ENCODE peak calls at places on chromosomes 11 and 22, in five cellular contexts. U, D, M, Y and K are unnamed samples.

GRCh38 chr11:65417702-65418430 is 4.7 kb upstream of the NEAT1 start:
- DNase-seq in D (no peak), M (peak; percentile 25), Y (peak; percentile 84), U (peak; percentile 93), K (peak; percentile 62)

GRCh38 chr11:76256448-76256847 is 50.1 kb upstream of the WNT11 start:
- DNase-seq in D (no peak), U (no peak), Y (no peak), M (no peak), K (no peak)

GRCh38 chr11:131064373-131064991 is 148.2 kb upstream of the SNX19 start:
- DNase-seq in U (no peak), Y (peak; percentile 68), D (peak; percentile 77), M (no peak), K (peak; percentile 84)

GRCh38 chr11:128582496-128583366 is 4.6 kb downstream of the ETS1 start:
- DNase-seq in D (no peak), Y (no peak), M (no peak), U (no peak), K (no peak)

GRCh38 chr11:87740968-87741367 is 434.3 kb downstream of the RAB38 start:
- DNase-seq in D (no peak), U (no peak), M (no peak), Y (no peak), K (no peak)

GRCh38 chr22:22691716-22692701 is 47.6 kb downstream of the GGTLC2 start:
- DNase-seq in Y (no peak), M (no peak), D (no peak), U (no peak), K (no peak)

GRCh38 chr22:30990675-30991074 is 21.6 kb downstream of the TUG1 start:
- DNase-seq in U (no peak), D (no peak), M (no peak), Y (no peak), K (no peak)

GRCh38 chr11:126790550-126790981 is 210.0 kb downstream of the KIRREL3 start:
- DNase-seq in D (no peak), U (no peak), Y (no peak), M (no peak), K (no peak)

GRCh38 chr11:73257342-73258103 is 14.6 kb upstream of the P2RY6 start:
- DNase-seq in Y (peak; percentile 80), D (no peak), M (no peak), U (no peak), K (no peak)

GRCh38 chr22:46352691-46353386 is 17.3 kb downstream of the TRMU start:
- DNase-seq in U (peak; percentile 79), M (no peak), Y (peak; percentile 81), D (no peak), K (no peak)

GRCh38 chr11:78630561-78631303 is 56.1 kb upstream of the NARS2 start:
- DNase-seq in D (no peak), U (no peak), Y (no peak), M (no peak), K (no peak)

GRCh38 chr11:87405843-87406242 is 368.1 kb downstream of the TMEM135 start:
- DNase-seq in U (no peak), Y (no peak), D (no peak), M (no peak), K (no peak)

GRCh38 chr11:129637473-129637872 is 178.2 kb upstream of the TMEM45B start:
- DNase-seq in U (no peak), M (no peak), D (no peak), Y (no peak), K (no peak)

DNA sequence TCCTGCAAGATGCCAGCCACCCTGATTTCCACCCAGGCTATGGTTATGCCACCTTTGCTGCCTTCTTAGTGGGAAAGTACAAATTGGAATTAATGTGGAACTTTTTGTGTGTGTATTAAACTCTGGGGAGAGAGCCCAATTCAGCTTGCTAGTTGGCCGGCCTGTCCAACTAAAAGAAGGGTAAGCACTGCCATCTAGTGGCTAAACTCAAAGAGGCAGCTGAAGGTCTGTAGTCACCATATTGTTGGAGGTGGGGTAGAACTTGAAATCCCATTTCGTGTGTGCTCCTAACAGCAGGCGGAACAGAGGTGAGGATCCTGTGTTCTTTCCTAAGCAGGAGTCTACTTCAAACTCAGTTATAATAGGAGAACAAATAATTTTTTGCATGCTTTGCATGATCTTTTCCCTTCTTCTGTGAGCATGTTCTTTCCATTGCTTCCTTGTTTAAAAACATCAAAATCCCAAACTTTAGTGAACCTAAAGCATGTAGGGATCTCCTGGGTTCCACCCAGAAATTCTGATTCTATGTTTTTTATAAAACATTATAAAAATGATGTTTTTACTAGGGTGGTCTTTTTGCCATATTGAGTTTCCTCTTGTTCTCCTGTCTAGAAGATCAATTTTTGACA is 138.8 kb upstream of the SORL1-AS1 start:
- DNase-seq in U (no peak), D (peak; percentile 75), Y (no peak), M (peak; percentile 62), K (peak; percentile 90)
- H3K4me1 ChIP-seq in U (peaks cover 4% of the 10 kb centered on the region), D (peaks cover 13% of the 10 kb centered on the region), Y (peaks cover 15% of the 10 kb centered on the region), M (no peaks in the 10 kb centered on the region), K (peaks cover 9% of the 10 kb centered on the region)

DNA sequence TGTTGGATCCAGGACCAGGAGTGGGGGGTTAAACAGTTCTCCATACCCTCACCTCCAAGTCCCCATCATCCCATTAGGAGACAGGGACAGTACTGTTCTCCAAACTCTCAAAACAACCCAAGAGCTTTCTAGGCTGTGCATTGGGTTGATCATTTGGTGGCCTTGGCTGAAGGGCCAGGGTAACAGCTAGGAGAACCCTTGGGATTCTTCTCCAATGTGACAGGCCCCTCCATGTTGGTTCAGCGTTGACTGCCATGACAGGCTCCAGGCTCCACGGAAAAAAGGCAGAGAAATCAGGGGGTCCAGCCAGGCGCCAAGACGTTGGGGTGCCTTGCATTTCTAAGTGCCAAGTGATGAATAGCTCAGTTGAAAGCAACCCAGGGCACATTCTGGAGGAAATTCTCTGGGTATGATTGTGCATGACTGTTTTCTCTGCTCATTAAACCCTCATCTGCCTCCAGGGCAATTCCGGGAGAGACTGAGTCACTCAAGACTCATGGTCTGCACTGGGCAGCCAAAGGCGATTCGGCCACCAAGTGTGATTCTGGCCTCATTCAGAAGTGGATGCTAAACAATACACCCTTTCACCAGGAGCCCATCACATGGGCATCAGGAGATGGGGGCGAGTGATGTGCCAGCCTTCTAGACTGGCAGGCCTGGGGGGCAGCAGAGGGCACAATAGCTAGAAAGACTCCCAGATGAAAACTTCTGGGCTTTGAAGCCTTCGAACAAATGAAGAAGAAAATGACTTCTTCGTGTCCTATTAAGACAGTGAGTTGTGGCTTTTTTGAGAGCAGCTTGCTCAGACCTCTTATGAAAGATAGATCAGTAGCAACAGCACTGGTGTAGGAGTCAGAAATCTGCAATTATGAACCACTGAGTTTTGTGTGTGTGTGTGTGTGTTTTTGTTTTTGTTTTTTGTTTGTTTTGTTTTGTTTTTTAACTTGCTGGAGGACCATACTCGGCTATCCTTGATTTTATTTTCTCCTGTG is 27.7 kb downstream of the CD44 start:
- DNase-seq in Y (no peak), M (no peak), U (peak; percentile 78), D (no peak), K (no peak)
- H3K4me3 ChIP-seq in Y (no peak overlapping the region), M (peak overlapping the region; percentile 51), U (no peak overlapping the region), D (no peak overlapping the region), K (no peak overlapping the region)

DNA sequence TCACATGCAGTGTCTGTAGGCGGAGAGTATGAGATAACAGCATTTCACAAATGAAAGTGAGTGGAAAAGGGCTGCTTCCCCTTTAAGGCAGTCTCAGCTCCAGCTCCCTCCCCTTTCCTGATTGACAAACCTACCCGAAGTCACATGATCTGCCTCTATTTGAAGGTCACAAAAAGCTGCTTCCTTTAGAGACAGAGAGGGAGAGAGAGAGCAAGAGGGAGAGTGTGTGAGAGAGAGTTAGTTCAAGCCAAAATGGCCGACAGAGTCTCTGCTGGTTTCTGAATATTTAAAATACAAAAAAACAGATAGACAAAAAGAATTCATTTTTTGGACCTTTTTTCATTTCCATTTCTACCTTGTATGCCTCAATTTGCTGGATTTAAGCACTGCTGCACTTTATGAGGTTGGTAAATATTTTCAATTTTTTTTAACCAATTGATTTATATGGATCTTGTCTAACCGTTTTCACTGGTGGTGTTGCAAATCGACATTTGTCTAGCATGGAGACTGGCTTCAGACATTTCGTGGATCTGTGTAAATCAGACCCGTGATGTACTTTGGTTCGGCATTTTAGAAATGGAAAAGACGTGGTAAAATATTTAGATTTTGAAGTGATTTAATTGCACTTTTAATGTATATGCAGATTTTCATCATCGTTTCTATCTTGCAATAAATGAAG is at the start of gene TNRC6B:
- DNase-seq in D (peak; percentile 89), Y (peak; percentile 63), M (peak; percentile 65), U (peak; percentile 76), K (peak; percentile 86)
- H3K4me1 ChIP-seq in D (peaks cover 12% of the 10 kb centered on the region), Y (peaks cover 49% of the 10 kb centered on the region), M (peaks cover 54% of the 10 kb centered on the region), U (peaks cover 55% of the 10 kb centered on the region), K (peaks cover 41% of the 10 kb centered on the region)

GRCh38 chr11:43718373-43718772 is 37.8 kb downstream of the HSD17B12 start:
- DNase-seq in D (no peak), Y (no peak), M (no peak), U (no peak), K (no peak)

GRCh38 chr11:43723617-43724016 is 43.1 kb downstream of the HSD17B12 start:
- DNase-seq in M (no peak), Y (no peak), D (no peak), U (no peak), K (no peak)
- H3K4me3 ChIP-seq in M (no peak overlapping the region), Y (no peak overlapping the region), D (no peak overlapping the region), U (no peak overlapping the region), K (no peak overlapping the region)

DNA sequence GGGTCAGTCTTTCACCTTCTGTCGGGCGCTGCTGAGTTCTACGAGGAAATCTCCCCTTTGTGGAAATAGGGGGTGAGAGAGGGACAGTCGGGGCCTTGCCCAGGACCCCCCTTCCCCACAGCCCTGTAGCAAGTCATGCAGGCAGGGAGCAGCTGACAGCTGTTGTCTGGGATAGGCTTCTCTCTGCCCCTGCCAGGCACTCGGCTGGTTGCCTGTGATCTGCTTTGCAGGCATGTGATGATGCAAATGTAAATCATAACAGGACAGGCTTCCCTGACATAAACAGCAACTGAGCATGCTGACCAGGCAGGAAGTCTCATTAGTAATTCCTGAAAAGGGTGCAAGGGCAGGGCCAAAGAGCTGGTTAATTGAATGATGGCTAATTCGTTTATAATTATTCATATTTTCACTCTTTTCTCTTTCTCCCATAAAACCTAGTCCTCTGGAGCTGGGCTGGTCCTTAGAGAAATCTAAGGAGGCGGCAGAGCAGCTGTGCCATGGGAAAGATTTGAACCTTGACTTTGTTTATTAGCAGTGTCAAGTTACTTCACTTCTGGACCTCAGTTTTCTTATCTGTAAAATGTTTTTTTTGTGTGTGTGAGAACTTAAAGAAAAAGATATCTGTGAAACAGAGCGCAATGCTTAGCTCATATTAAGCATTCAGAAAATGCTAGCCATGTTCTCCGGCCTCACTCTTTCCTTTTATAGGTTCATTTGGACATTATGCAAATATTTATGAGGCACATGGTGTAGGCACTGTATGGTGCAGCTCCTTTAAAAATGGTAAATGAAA is 129.7 kb downstream of the LDLRAD3 start:
- DNase-seq in Y (no peak), M (no peak), U (no peak), D (no peak), K (no peak)
- H3K4me1 ChIP-seq in Y (no peaks in the 10 kb centered on the region), M (no peaks in the 10 kb centered on the region), U (no peaks in the 10 kb centered on the region), D (peaks cover 29% of the 10 kb centered on the region), K (peaks cover 4% of the 10 kb centered on the region)

DNA sequence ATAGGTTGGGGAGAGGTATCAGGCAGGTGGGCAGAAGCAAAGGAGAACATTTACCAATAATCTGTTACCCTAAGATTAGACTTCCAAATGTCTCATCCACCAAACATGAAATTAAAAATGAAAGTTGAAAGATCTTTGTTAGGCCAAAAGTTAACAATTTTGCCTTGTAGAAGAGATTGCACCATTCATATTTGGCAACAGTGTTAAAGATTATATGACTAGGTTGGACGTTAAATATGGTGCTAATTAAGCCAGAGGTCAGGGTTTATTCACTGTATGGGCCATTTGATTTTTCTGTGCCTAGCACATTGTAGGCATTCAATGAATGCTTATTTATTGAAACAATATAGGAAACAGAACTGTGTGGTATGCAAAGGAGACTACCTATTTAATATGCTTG is 126.1 kb upstream of the SLC5A12 start:
- DNase-seq in M (no peak), D (no peak), U (no peak), Y (no peak), K (no peak)
- H3K4me3 ChIP-seq in M (no peak overlapping the region), D (no peak overlapping the region), U (no peak overlapping the region), Y (no peak overlapping the region), K (no peak overlapping the region)